ENCODE peak calls at places on chromosomes 3 and 15, in eight cellular contexts. W is stromal cell of bone marrow; X is H54; J is fibroblast of pulmonary artery; L is stimulated activated CD4-positive, alpha-beta T cell treated with anti-CD3 and anti-CD28 coated beads, Interleukin-15, amount 100 ng/mL, for 1 hour; O is AG08396; U is stimulated activated CD8-positive, alpha-beta memory T cell treated with anti-CD3 and anti-CD28 coated beads, Interleukin-15, amount 100 ng/mL, for 24 hours; F is G401. K is an unnamed sample.

GRCh38 chr3:46578973-46579755 is 13.1 kb upstream of the LRRC2 start:
- DNase-seq in W (no peak), J (no peak), U (no peak), L (no peak), F (no peak), X (no peak), O (no peak), K (no peak)

GRCh38 chr3:52534281-52535183 is 875 bp upstream of the NT5DC2 start:
- DNase-seq in L (no peak), W (no peak), U (no peak), X (peak), O (peak), J (peak), F (no peak), K (no peak)

GRCh38 chr3:49134471-49135265 is 1.8 kb upstream of the LAMB2 start:
- DNase-seq in W (no peak), F (no peak), J (no peak), L (no peak), U (no peak), O (no peak), X (no peak), K (no peak)

GRCh38 chr15:34650177-34650576 is 66.7 kb upstream of the GOLGA8B start:
- DNase-seq in J (peak), W (peak), U (no peak), F (no peak), O (peak), X (no peak), L (no peak), K (no peak)

GRCh38 chr3:69181592-69182211 is 59.3 kb upstream of the LMOD3 start:
- DNase-seq in W (no peak), U (no peak), L (no peak), X (peak), O (no peak), F (no peak), J (peak), K (no peak)

GRCh38 chr3:49248828-49249227 is 28.2 kb downstream of the C3orf62 start:
- DNase-seq in X (no peak), U (no peak), O (no peak), W (peak), J (peak), F (no peak), L (no peak), K (peak)

GRCh38 chr3:118544458-118544857 is 490.2 kb downstream of the IGSF11 start:
- DNase-seq in W (no peak), U (no peak), L (no peak), X (peak), J (no peak), O (no peak), F (no peak), K (no peak)

GRCh38 chr15:69780981-69781380 is 316.7 kb downstream of the TLE3 start:
- DNase-seq in L (no peak), J (no peak), W (no peak), F (no peak), X (no peak), U (no peak), O (no peak), K (no peak)

GRCh38 chr3:100947119-100947518 is 46.1 kb downstream of the ABI3BP start:
- DNase-seq in J (no peak), L (no peak), W (no peak), O (no peak), U (no peak), F (no peak), X (no peak), K (no peak)

GRCh38 chr3:193870376-193871092 is 265.4 kb upstream of the HES1 start:
- DNase-seq in O (no peak), L (no peak), U (no peak), X (no peak), W (no peak), F (no peak), J (no peak), K (no peak)

GRCh38 chr15:43153269-43153668 is 19.9 kb downstream of the TMEM62 start:
- DNase-seq in O (no peak), X (no peak), W (no peak), F (no peak), L (no peak), U (no peak), J (no peak), K (no peak)

GRCh38 chr3:34206996-34207395 is 408.6 kb downstream of the PDCD6IP start:
- DNase-seq in J (peak), X (no peak), U (no peak), O (no peak), L (no peak), F (no peak), W (no peak), K (no peak)

GRCh38 chr3:194667363-194667762 is 4.6 kb downstream of the LSG1 start:
- DNase-seq in W (no peak), U (no peak), X (no peak), J (peak), O (no peak), F (no peak), L (no peak), K (no peak)

GRCh38 chr3:21914451-21914850 is 163.4 kb upstream of the ZNF385D start:
- DNase-seq in U (no peak), W (no peak), F (no peak), X (no peak), L (no peak), J (peak), O (no peak), K (no peak)

GRCh38 chr3:50269460-50269859 is 513 bp downstream of the SEMA3B start:
- DNase-seq in O (no peak), U (no peak), W (no peak), J (no peak), F (no peak), L (no peak), X (no peak), K (no peak)

GRCh38 chr15:100929641-100930042 is 10.5 kb downstream of the LRRK1 start:
- DNase-seq in X (no peak), L (no peak), U (no peak), J (no peak), W (no peak), O (no peak), F (peak), K (no peak)

GRCh38 chr3:5798809-5799208 is 611.3 kb downstream of the EDEM1 start:
- DNase-seq in U (no peak), W (no peak), F (no peak), L (no peak), X (no peak), J (no peak), O (no peak), K (no peak)

GRCh38 chr15:58536414-58536813 is 104.6 kb downstream of the LIPC start:
- DNase-seq in U (no peak), L (no peak), O (no peak), F (no peak), X (no peak), J (no peak), W (no peak), K (no peak)

GRCh38 chr3:125374501-125374995 is 577 bp downstream of the ZNF148 start:
- DNase-seq in O (peak), W (no peak), J (peak), L (no peak), X (peak), F (peak), U (no peak), K (no peak)

GRCh38 chr3:157122116-157122515 is 37.8 kb downstream of the CCNL1 start:
- DNase-seq in F (no peak), J (peak), W (no peak), O (peak), X (no peak), U (no peak), L (no peak), K (no peak)

GRCh38 chr3:155233213-155233612 is 60.3 kb downstream of the STRIT1 start:
- DNase-seq in X (no peak), J (peak), W (peak), U (no peak), F (peak), L (no peak), O (peak), K (no peak)

GRCh38 chr15:53985562-53985961 is 7.3 kb downstream of the UNC13C start:
- DNase-seq in J (no peak), U (no peak), W (no peak), O (no peak), F (no peak), X (no peak), L (no peak), K (no peak)

GRCh38 chr3:140942221-140943104 is 827 bp downstream of the SLC25A36 start:
- DNase-seq in O (peak), L (peak), F (peak), W (peak), J (peak), U (peak), X (peak), K (no peak)

GRCh38 chr3:106083207-106083606 is 214.4 kb upstream of the CBLB start:
- DNase-seq in J (no peak), F (no peak), O (no peak), U (no peak), X (no peak), W (no peak), L (no peak), K (no peak)

GRCh38 chr15:74888716-74889115 is 1.1 kb upstream of the MPI start:
- DNase-seq in O (no peak), X (no peak), F (no peak), J (no peak), U (no peak), L (no peak), W (no peak), K (no peak)

GRCh38 chr15:88920186-88920891 is 7.2 kb upstream of the MFGE8 start:
- DNase-seq in X (no peak), O (no peak), F (no peak), U (no peak), J (peak), W (peak), L (no peak), K (no peak)

GRCh38 chr15:65580287-65580686 is 30.6 kb downstream of the INTS14 start:
- DNase-seq in U (no peak), O (peak), W (peak), L (no peak), X (peak), F (no peak), J (peak), K (no peak)

GRCh38 chr3:60949146-60949545 is 302.1 kb downstream of the FHIT start:
- DNase-seq in O (no peak), L (no peak), U (no peak), W (no peak), J (no peak), X (no peak), F (no peak), K (no peak)

GRCh38 chr15:26772588-26773484 is at the start of gene GABRB3:
- DNase-seq in F (peak), U (no peak), X (no peak), W (no peak), L (no peak), J (peak), O (peak), K (no peak)

GRCh38 chr3:141039573-141039972 is 11.6 kb upstream of the SPSB4 start:
- DNase-seq in O (no peak), U (no peak), W (no peak), F (no peak), L (no peak), J (no peak), X (no peak), K (no peak)

GRCh38 chr15:69576035-69576526 is 123.5 kb downstream of the RPLP1 start:
- DNase-seq in L (peak), O (peak), X (peak), J (peak), F (peak), W (no peak), U (peak), K (no peak)

GRCh38 chr15:41565702-41566101 is 6.7 kb downstream of the TYRO3 start:
- DNase-seq in J (no peak), O (no peak), U (no peak), W (no peak), X (no peak), L (no peak), F (no peak), K (no peak)

GRCh38 chr3:161854232-161854771 is 357.7 kb downstream of the OTOL1 start:
- DNase-seq in J (peak), F (peak), U (no peak), O (no peak), W (peak), X (peak), L (no peak), K (no peak)

GRCh38 chr3:30658328-30659052 is 52.1 kb downstream of the TGFBR2 start:
- DNase-seq in W (no peak), X (no peak), F (no peak), J (peak), O (no peak), L (no peak), U (no peak), K (peak)

GRCh38 chr3:101936419-101937331 is 87.4 kb downstream of the NFKBIZ start:
- DNase-seq in U (no peak), L (no peak), F (no peak), W (peak), J (peak), X (peak), O (peak), K (peak)